ENCODE peak calls at places on chromosomes 1 and 21, in five cellular contexts. One of them, this sample, is unnamed.

GRCh38 chr1:54615531-54616245 is 7.6 kb downstream of the FAM151A start:
- DNase-seq in uterus: peak; percentile 7
- DNase-seq in germinal center: no peak
- DNase-seq in amniotic stem cell: no peak
- DNase-seq in effector memory CD4-positive, alpha-beta T cell: no peak
- DNase-seq in this sample: no peak

GRCh38 chr1:179447489-179447888 is 81.7 kb downstream of the AXDND1 start:
- DNase-seq in germinal center: no peak
- DNase-seq in amniotic stem cell: no peak
- DNase-seq in effector memory CD4-positive, alpha-beta T cell: no peak
- DNase-seq in uterus: no peak
- DNase-seq in this sample: no peak

GRCh38 chr1:210541680-210542358 is 213.1 kb downstream of the HHAT start:
- DNase-seq in amniotic stem cell: no peak
- DNase-seq in germinal center: no peak
- DNase-seq in uterus: no peak
- DNase-seq in effector memory CD4-positive, alpha-beta T cell: no peak
- DNase-seq in this sample: no peak

GRCh38 chr21:32611471-32611997 is 643 bp downstream of the CFAP298 start:
- DNase-seq in effector memory CD4-positive, alpha-beta T cell: no peak
- DNase-seq in uterus: no peak
- DNase-seq in amniotic stem cell: peak; percentile 12
- DNase-seq in germinal center: peak; percentile 68
- DNase-seq in this sample: peak; percentile 8

GRCh38 chr1:98210064-98210463 is 289.2 kb upstream of the DPYD start:
- DNase-seq in amniotic stem cell: peak; percentile 45
- DNase-seq in uterus: no peak
- DNase-seq in germinal center: no peak
- DNase-seq in effector memory CD4-positive, alpha-beta T cell: no peak
- DNase-seq in this sample: no peak

GRCh38 chr1:182035097-182035770 is 26.3 kb downstream of the ZNF648 start:
- DNase-seq in uterus: no peak
- DNase-seq in effector memory CD4-positive, alpha-beta T cell: no peak
- DNase-seq in germinal center: no peak
- DNase-seq in amniotic stem cell: no peak
- DNase-seq in this sample: no peak

GRCh38 chr1:44603718-44604117 is 70.6 kb downstream of the TMEM53 start:
- DNase-seq in effector memory CD4-positive, alpha-beta T cell: no peak
- DNase-seq in uterus: no peak
- DNase-seq in germinal center: no peak
- DNase-seq in amniotic stem cell: no peak
- DNase-seq in this sample: no peak

GRCh38 chr1:156676450-156676819 is 772 bp downstream of the NES start:
- DNase-seq in uterus: no peak
- DNase-seq in effector memory CD4-positive, alpha-beta T cell: no peak
- DNase-seq in germinal center: no peak
- DNase-seq in amniotic stem cell: no peak
- DNase-seq in this sample: no peak

GRCh38 chr1:7149080-7149838 is 364.0 kb downstream of the CAMTA1 start:
- DNase-seq in germinal center: no peak
- DNase-seq in effector memory CD4-positive, alpha-beta T cell: no peak
- DNase-seq in uterus: no peak
- DNase-seq in amniotic stem cell: no peak
- DNase-seq in this sample: no peak

GRCh38 chr21:42412636-42412933 is 8.9 kb downstream of the UBASH3A start:
- DNase-seq in germinal center: no peak
- DNase-seq in amniotic stem cell: no peak
- DNase-seq in effector memory CD4-positive, alpha-beta T cell: no peak
- DNase-seq in uterus: no peak
- DNase-seq in this sample: no peak

GRCh38 chr1:202588644-202589189 is 121.5 kb downstream of the SYT2 start:
- DNase-seq in uterus: no peak
- DNase-seq in amniotic stem cell: no peak
- DNase-seq in germinal center: no peak
- DNase-seq in effector memory CD4-positive, alpha-beta T cell: no peak
- DNase-seq in this sample: no peak

GRCh38 chr1:8239306-8240023 is 78.4 kb upstream of the SLC45A1 start:
- DNase-seq in germinal center: no peak
- DNase-seq in uterus: peak; percentile 29
- DNase-seq in effector memory CD4-positive, alpha-beta T cell: no peak
- DNase-seq in amniotic stem cell: no peak
- DNase-seq in this sample: no peak

GRCh38 chr1:111203681-111204210 is 3.3 kb upstream of the DENND2D start:
- DNase-seq in amniotic stem cell: no peak
- DNase-seq in uterus: peak; percentile 39
- DNase-seq in effector memory CD4-positive, alpha-beta T cell: peak; percentile 88
- DNase-seq in germinal center: peak; percentile 90
- DNase-seq in this sample: peak; percentile 78

GRCh38 chr1:185409763-185410528 is 92.9 kb upstream of the IVNS1ABP start:
- DNase-seq in germinal center: no peak
- DNase-seq in uterus: no peak
- DNase-seq in effector memory CD4-positive, alpha-beta T cell: no peak
- DNase-seq in amniotic stem cell: no peak
- DNase-seq in this sample: no peak

GRCh38 chr1:36396359-36396758 is 1.3 kb downstream of the LSM10 start:
- DNase-seq in effector memory CD4-positive, alpha-beta T cell: no peak
- DNase-seq in germinal center: no peak
- DNase-seq in uterus: no peak
- DNase-seq in amniotic stem cell: no peak
- DNase-seq in this sample: no peak

GRCh38 chr1:12549460-12550349 is 68.3 kb downstream of the DHRS3 start:
- DNase-seq in effector memory CD4-positive, alpha-beta T cell: no peak
- DNase-seq in amniotic stem cell: peak; percentile 60
- DNase-seq in germinal center: no peak
- DNase-seq in uterus: peak; percentile 90
- DNase-seq in this sample: no peak

GRCh38 chr1:34684246-34684645 is 70.6 kb upstream of the GJB5 start:
- DNase-seq in amniotic stem cell: no peak
- DNase-seq in uterus: no peak
- DNase-seq in germinal center: no peak
- DNase-seq in effector memory CD4-positive, alpha-beta T cell: no peak
- DNase-seq in this sample: no peak

GRCh38 chr1:173253046-173253445 is 45.9 kb upstream of the TNFSF4 start:
- DNase-seq in germinal center: no peak
- DNase-seq in effector memory CD4-positive, alpha-beta T cell: no peak
- DNase-seq in uterus: no peak
- DNase-seq in amniotic stem cell: no peak
- DNase-seq in this sample: no peak

GRCh38 chr1:46034601-46035516 is 97.6 kb downstream of the PIK3R3 start:
- DNase-seq in uterus: no peak
- DNase-seq in effector memory CD4-positive, alpha-beta T cell: no peak
- DNase-seq in germinal center: no peak
- DNase-seq in amniotic stem cell: no peak
- DNase-seq in this sample: no peak

GRCh38 chr1:151713044-151713443 is 3.6 kb downstream of the CELF3 start:
- DNase-seq in germinal center: no peak
- DNase-seq in effector memory CD4-positive, alpha-beta T cell: no peak
- DNase-seq in uterus: no peak
- DNase-seq in amniotic stem cell: no peak
- DNase-seq in this sample: no peak

GRCh38 chr1:227437495-227438008 is 119.3 kb upstream of the CDC42BPA start:
- DNase-seq in germinal center: no peak
- DNase-seq in uterus: no peak
- DNase-seq in amniotic stem cell: no peak
- DNase-seq in effector memory CD4-positive, alpha-beta T cell: no peak
- DNase-seq in this sample: no peak